ENCODE peak calls at places on chromosomes 5 and 9, in five cellular contexts. X is cardiac fibroblast, Q is neural progenitor cell, O is brain microvascular endothelial cell, U is HCT116. P is an unnamed sample.

GRCh38 chr5:179294131-179294780 is 51.0 kb downstream of the ADAMTS2 start:
- DNase-seq in X (no peak), Q (no peak), O (no peak), U (no peak), P (no peak)

GRCh38 chr5:169873642-169874041 is 106.7 kb downstream of the INSYN2B start:
- DNase-seq in X (peak), Q (no peak), O (peak), U (no peak), P (no peak)

GRCh38 chr5:103475629-103476240 is 86.9 kb downstream of the NUDT12 start:
- DNase-seq in X (peak), Q (peak), O (no peak), U (peak), P (no peak)

GRCh38 chr9:126704157-126704941 is 90.6 kb downstream of the LMX1B start:
- DNase-seq in X (peak), Q (peak), O (peak), U (peak), P (peak)

GRCh38 chr5:43729846-43730478 is 127.0 kb downstream of the NNT start:
- DNase-seq in X (peak), Q (no peak), O (no peak), U (peak), P (no peak)

GRCh38 chr9:125529589-125530515 is 177.2 kb downstream of the MAPKAP1 start:
- DNase-seq in X (no peak), Q (no peak), O (no peak), U (no peak), P (no peak)

GRCh38 chr9:128162215-128163026 is 2.4 kb downstream of the BBLN start:
- DNase-seq in X (peak), Q (no peak), O (no peak), U (no peak), P (no peak)

GRCh38 chr9:114906922-114907571 is 23.3 kb downstream of the TNFSF8 start:
- DNase-seq in X (peak), Q (peak), O (no peak), U (peak), P (peak)

GRCh38 chr5:89572696-89573095 is 689.7 kb upstream of the MEF2C start:
- DNase-seq in X (peak), Q (no peak), O (peak), U (no peak), P (no peak)

GRCh38 chr9:27654629-27655285 is 81.5 kb upstream of the C9orf72 start:
- DNase-seq in X (no peak), Q (no peak), O (no peak), U (no peak), P (no peak)

GRCh38 chr5:54457094-54457531 is 1.6 kb downstream of the HSPB3 start:
- DNase-seq in X (peak), Q (no peak), O (peak), U (no peak), P (no peak)

GRCh38 chr5:137572042-137572695 is 73.0 kb upstream of the SPOCK1 start:
- DNase-seq in X (peak), Q (no peak), O (no peak), U (no peak), P (no peak)

GRCh38 chr5:178468196-178468685 is 122.0 kb downstream of the COL23A1 start:
- DNase-seq in X (no peak), Q (no peak), O (no peak), U (no peak), P (peak)

GRCh38 chr5:2759696-2760461 is 8.4 kb upstream of the IRX2 start:
- DNase-seq in X (no peak), Q (no peak), O (no peak), U (no peak), P (peak)

GRCh38 chr5:82107277-82107676 is 135.5 kb downstream of the ATG10 start:
- DNase-seq in X (peak), Q (peak), O (no peak), U (no peak), P (no peak)

GRCh38 chr9:122821278-122821952 is 7.0 kb downstream of the PDCL start:
- DNase-seq in X (peak), Q (no peak), O (peak), U (no peak), P (no peak)

GRCh38 chr5:150641826-150642566 is 1.5 kb downstream of the SYNPO start:
- DNase-seq in X (no peak), Q (peak), O (no peak), U (no peak), P (no peak)

GRCh38 chr5:1555011-1555807 is 31.4 kb upstream of the LPCAT1 start:
- DNase-seq in X (peak), Q (no peak), O (peak), U (peak), P (peak)

DNA sequence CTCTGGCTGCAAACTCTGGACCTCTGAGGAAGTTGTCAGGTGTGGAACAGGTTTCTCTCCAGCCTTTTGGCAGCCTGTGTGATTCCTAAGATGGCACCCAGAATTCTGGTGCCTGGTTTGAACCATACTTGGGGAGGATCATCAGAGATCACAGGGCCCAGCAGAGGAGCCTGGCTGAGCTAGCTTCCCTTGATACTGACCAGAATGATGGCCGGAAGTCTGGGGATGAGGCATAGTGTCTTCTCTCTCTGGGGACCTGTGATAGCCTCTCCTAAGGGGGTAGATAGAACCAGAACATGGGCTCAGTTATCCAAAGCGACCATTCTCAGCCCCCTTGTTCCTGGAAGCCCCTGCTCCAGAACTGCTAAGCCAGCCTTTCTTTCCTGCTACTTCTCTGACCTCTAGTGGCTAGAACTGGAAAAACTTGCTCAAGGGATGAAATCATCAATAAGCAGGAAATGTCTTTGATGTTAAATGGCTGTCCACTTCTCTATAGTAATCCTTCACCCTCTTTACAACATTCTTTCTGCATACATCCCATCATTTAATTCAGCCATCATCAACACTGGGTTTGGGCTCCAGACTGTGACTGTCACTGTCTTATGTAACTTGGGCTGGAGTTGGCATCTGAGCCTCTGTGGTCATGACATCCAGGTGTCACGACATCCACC is 55.1 kb downstream of the C9orf152 start:
- DNase-seq in X (peak), Q (peak), O (peak), U (peak), P (no peak)
- TF ChIP-seq CTCF in X (peak), Q (peak), O (peak), U (peak), P (peak)

GRCh38 chr9:130791279-130791894 is 43.7 kb upstream of the ABL1 start:
- DNase-seq in X (no peak), Q (peak), O (no peak), U (no peak), P (no peak)

GRCh38 chr9:130794923-130795495 is 40.0 kb upstream of the ABL1 start:
- DNase-seq in X (no peak), Q (no peak), O (no peak), U (no peak), P (no peak)

GRCh38 chr9:130789747-130790672 is 45.0 kb upstream of the ABL1 start:
- DNase-seq in X (no peak), Q (no peak), O (no peak), U (no peak), P (no peak)

GRCh38 chr9:130793589-130793988 is 41.5 kb upstream of the ABL1 start:
- DNase-seq in X (no peak), Q (no peak), O (no peak), U (no peak), P (no peak)
- TF ChIP-seq CTCF in X (no peak), Q (no peak), O (no peak), U (no peak), P (no peak)

GRCh38 chr5:136169218-136169617 is 23.7 kb downstream of the SMIM32 start:
- DNase-seq in X (no peak), Q (no peak), O (no peak), U (no peak), P (no peak)

GRCh38 chr5:136174021-136174659 is 18.8 kb downstream of the SMIM32 start:
- DNase-seq in X (peak), Q (peak), O (peak), U (peak), P (no peak)
- TF ChIP-seq CTCF in X (peak), Q (peak), O (peak), U (peak), P (peak)

GRCh38 chr9:96027271-96028131 is 152.0 kb downstream of the ERCC6L2 start:
- DNase-seq in X (no peak), Q (peak), O (no peak), U (no peak), P (no peak)

GRCh38 chr9:96029722-96030515 is 154.4 kb downstream of the ERCC6L2 start:
- DNase-seq in X (no peak), Q (no peak), O (no peak), U (no peak), P (no peak)

GRCh38 chr9:96026655-96027213 is 151.2 kb downstream of the ERCC6L2 start:
- DNase-seq in X (no peak), Q (no peak), O (no peak), U (no peak), P (no peak)

GRCh38 chr9:96022445-96023031 is 147.0 kb downstream of the ERCC6L2 start:
- DNase-seq in X (no peak), Q (peak), O (no peak), U (no peak), P (no peak)

DNA sequence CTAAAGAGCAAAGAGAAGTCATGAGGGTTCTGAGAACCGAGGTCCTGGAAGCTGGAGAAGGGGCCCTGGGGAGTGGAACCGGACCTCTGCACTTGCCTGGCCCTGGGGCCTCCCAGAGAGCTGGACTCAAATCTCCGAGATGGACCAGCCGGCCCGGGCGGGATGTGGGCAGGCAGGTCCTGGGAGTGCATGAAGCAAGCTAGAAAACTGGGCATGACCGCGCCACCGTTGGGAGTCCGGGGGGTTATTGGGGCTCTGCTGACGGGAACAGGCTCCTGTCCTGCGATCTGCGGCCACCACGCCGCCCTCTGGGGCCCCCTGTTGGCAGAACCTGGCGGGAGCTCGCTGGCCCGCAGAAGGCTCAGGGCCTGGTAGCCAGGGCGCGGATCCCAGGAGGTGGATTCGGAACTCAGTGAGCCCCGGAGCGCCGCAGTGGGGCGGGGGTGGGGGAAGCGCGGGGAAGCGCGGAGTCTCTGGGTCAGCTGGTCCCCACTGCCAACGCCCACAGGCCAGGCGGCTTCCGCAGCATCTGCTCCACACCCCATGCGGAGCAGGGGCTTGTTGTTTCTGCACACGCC is 150.6 kb downstream of the ERCC6L2 start:
- DNase-seq in X (no peak), Q (peak), O (no peak), U (no peak), P (no peak)
- TF ChIP-seq CTCF in X (peak), Q (peak), O (peak), U (peak), P (no peak)

DNA sequence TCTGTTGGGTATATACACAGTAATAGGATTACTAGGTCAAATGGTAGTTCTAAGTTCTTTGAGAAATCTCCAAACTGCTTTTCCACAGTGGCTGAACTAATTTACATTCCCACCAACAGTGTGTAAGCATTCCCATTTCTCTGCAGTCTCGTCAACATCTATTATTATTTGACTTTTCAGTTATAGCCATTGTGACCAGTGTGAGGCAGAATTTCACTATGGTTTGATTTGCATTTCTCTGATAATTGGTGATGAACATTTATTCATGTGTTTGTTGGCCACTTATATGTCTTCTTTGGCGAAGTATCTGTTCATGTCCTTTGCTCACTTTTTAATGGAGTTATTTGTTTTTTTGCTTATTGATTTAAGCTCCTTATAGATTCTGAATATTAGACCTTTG is 596.2 kb upstream of the DAB2 start:
- DNase-seq in X (peak), Q (no peak), O (no peak), U (no peak), P (no peak)
- TF ChIP-seq CTCF in X (peak), Q (no peak), O (no peak), U (no peak), P (no peak)

GRCh38 chr5:66864240-66864884 is 268.2 kb downstream of the MAST4 start:
- DNase-seq in X (peak), Q (no peak), O (peak), U (no peak), P (no peak)
- TF ChIP-seq CTCF in X (peak), Q (peak), O (peak), U (peak), P (no peak)

DNA sequence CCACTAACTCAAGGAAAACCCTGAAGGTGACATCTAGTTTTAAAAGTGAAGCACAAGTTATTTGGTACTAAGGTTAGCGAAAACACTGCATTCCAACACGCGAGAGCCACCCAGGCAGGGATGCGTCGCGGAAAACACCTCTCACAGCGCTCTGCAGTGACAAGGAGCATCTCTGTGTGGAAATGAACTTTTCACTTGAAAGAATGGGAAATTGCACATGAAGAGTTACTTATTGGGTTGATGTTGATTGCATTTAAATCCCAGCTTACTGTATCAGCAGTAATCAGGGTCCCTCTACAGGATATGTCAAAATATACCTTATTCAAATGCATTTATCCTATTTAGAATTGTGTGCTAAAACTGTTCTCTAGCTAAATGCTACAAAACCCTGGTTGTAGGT is 144.4 kb downstream of the BNC2 start:
- DNase-seq in X (peak), Q (peak), O (peak), U (no peak), P (no peak)
- TF ChIP-seq CTCF in X (no peak), Q (no peak), O (peak), U (no peak), P (peak)

P was measured in osteocyte.